ENCODE peak calls at places on chromosomes 6 and 20, in five cellular contexts. S, P, C, R and H are unnamed samples.

GRCh38 chr6:37866590-37867507 is 47.3 kb downstream of the ZFAND3 start:
- DNase-seq in R (no peak), P (peak), S (no peak), C (no peak), H (no peak)

GRCh38 chr20:57323034-57323433 is 6.6 kb upstream of the SPO11 start:
- DNase-seq in P (no peak), C (no peak), S (peak), R (peak), H (peak)

GRCh38 chr20:43309266-43309665 is 119.6 kb upstream of the PTPRT start:
- DNase-seq in R (no peak), C (no peak), S (no peak), P (no peak), H (no peak)

GRCh38 chr20:35059110-35059509 is 33.5 kb downstream of the TRPC4AP start:
- DNase-seq in R (no peak), C (no peak), S (no peak), P (no peak), H (no peak)

GRCh38 chr6:152984387-152984872 is 1.6 kb upstream of the FBXO5 start:
- DNase-seq in R (no peak), S (peak), P (no peak), C (no peak), H (no peak)

GRCh38 chr6:113873043-113873667 is 16.0 kb downstream of the MARCKS start:
- DNase-seq in C (peak), R (no peak), P (no peak), S (no peak), H (peak)

GRCh38 chr6:163062790-163063189 is 335.0 kb downstream of the PACRG start:
- DNase-seq in R (no peak), C (no peak), P (no peak), S (no peak), H (no peak)

GRCh38 chr6:53956068-53956711 is 155.1 kb upstream of the MLIP start:
- DNase-seq in S (peak), C (peak), P (peak), R (peak), H (peak)

GRCh38 chr6:158068893-158069799 is 87.5 kb downstream of the SYNJ2 start:
- DNase-seq in C (peak), P (peak), R (peak), S (peak), H (peak)

GRCh38 chr6:18155864-18156396 is 708 bp downstream of the KDM1B start:
- DNase-seq in S (peak), R (peak), C (peak), P (peak), H (peak)